ENCODE peak calls at places on chromosomes 13 and 19, in seven cellular contexts. One of them, this sample, is unnamed. For H3K9me3, the result is how much of the 10 kb centered on the place peaks cover.

GRCh38 chr13:98187155-98187726 is 10.2 kb upstream of the RNF113B start:
- DNase-seq in fibroblast of lung: no peak
- DNase-seq in neural progenitor cell: no peak
- DNase-seq in stomach: no peak
- DNase-seq in keratinocyte: no peak
- DNase-seq in PC-3: no peak
- DNase-seq in colonic mucosa: no peak
- DNase-seq in this sample: no peak

GRCh38 chr13:25727776-25728175 is 324.0 kb downstream of the SHISA2 start:
- DNase-seq in keratinocyte: no peak
- DNase-seq in stomach: no peak
- DNase-seq in neural progenitor cell: no peak
- DNase-seq in fibroblast of lung: no peak
- DNase-seq in PC-3: no peak
- DNase-seq in colonic mucosa: no peak
- DNase-seq in this sample: no peak

GRCh38 chr13:110559429-110559943 is 2.0 kb downstream of the RAB20 start:
- DNase-seq in keratinocyte: no peak
- DNase-seq in neural progenitor cell: no peak
- DNase-seq in colonic mucosa: peak
- DNase-seq in PC-3: peak
- DNase-seq in fibroblast of lung: no peak
- DNase-seq in stomach: peak
- DNase-seq in this sample: no peak

GRCh38 chr19:50025794-50026549 is at the start of gene ZNF473:
- DNase-seq in neural progenitor cell: peak
- DNase-seq in colonic mucosa: peak
- DNase-seq in fibroblast of lung: peak
- DNase-seq in stomach: peak
- DNase-seq in keratinocyte: peak
- DNase-seq in PC-3: peak
- DNase-seq in this sample: peak

GRCh38 chr19:456547-457110 is 4.2 kb downstream of the SHC2 start:
- DNase-seq in keratinocyte: no peak
- DNase-seq in fibroblast of lung: no peak
- DNase-seq in stomach: no peak
- DNase-seq in colonic mucosa: peak
- DNase-seq in PC-3: no peak
- DNase-seq in neural progenitor cell: no peak
- DNase-seq in this sample: no peak

GRCh38 chr13:101869553-101869952 is 417.1 kb downstream of the ITGBL1 start:
- DNase-seq in PC-3: no peak
- DNase-seq in keratinocyte: no peak
- DNase-seq in neural progenitor cell: no peak
- DNase-seq in stomach: no peak
- DNase-seq in colonic mucosa: no peak
- DNase-seq in fibroblast of lung: peak
- DNase-seq in this sample: no peak

GRCh38 chr19:18173572-18174294 is at the start of gene IFI30:
- DNase-seq in keratinocyte: no peak
- DNase-seq in stomach: peak
- DNase-seq in PC-3: peak
- DNase-seq in fibroblast of lung: no peak
- DNase-seq in colonic mucosa: peak
- DNase-seq in neural progenitor cell: peak
- DNase-seq in this sample: no peak

GRCh38 chr13:35475131-35475959 is 1.1 kb downstream of the MAB21L1 start:
- DNase-seq in fibroblast of lung: peak
- DNase-seq in stomach: peak
- DNase-seq in PC-3: no peak
- DNase-seq in colonic mucosa: peak
- DNase-seq in neural progenitor cell: peak
- DNase-seq in keratinocyte: no peak
- DNase-seq in this sample: peak

GRCh38 chr13:78121459-78122348 is 203.1 kb upstream of the EDNRB start:
- DNase-seq in keratinocyte: no peak
- DNase-seq in PC-3: peak
- DNase-seq in colonic mucosa: peak
- DNase-seq in neural progenitor cell: peak
- DNase-seq in stomach: peak
- DNase-seq in fibroblast of lung: peak
- DNase-seq in this sample: peak

GRCh38 chr19:40542197-40542859 is 34.3 kb upstream of the SHKBP1 start:
- DNase-seq in fibroblast of lung: peak
- DNase-seq in keratinocyte: no peak
- DNase-seq in stomach: peak
- DNase-seq in PC-3: no peak
- DNase-seq in colonic mucosa: peak
- DNase-seq in neural progenitor cell: no peak
- DNase-seq in this sample: peak

GRCh38 chr13:44686478-44687071 is 110.4 kb upstream of the TSC22D1 start:
- DNase-seq in keratinocyte: no peak
- DNase-seq in stomach: no peak
- DNase-seq in fibroblast of lung: no peak
- DNase-seq in PC-3: no peak
- DNase-seq in colonic mucosa: no peak
- DNase-seq in neural progenitor cell: no peak
- DNase-seq in this sample: no peak

GRCh38 chr13:100209857-100210580 is 121.1 kb downstream of the PCCA start:
- DNase-seq in neural progenitor cell: no peak
- DNase-seq in stomach: no peak
- DNase-seq in colonic mucosa: no peak
- DNase-seq in keratinocyte: no peak
- DNase-seq in PC-3: peak
- DNase-seq in fibroblast of lung: peak
- DNase-seq in this sample: no peak

GRCh38 chr19:42424345-42424707 is 2.9 kb downstream of the LIPE start:
- DNase-seq in PC-3: no peak
- DNase-seq in fibroblast of lung: no peak
- DNase-seq in neural progenitor cell: no peak
- DNase-seq in stomach: no peak
- DNase-seq in colonic mucosa: no peak
- DNase-seq in keratinocyte: no peak
- DNase-seq in this sample: no peak

GRCh38 chr19:35291259-35291658 is 702 bp upstream of the MAG start:
- DNase-seq in stomach: no peak
- DNase-seq in colonic mucosa: no peak
- DNase-seq in keratinocyte: no peak
- DNase-seq in fibroblast of lung: no peak
- DNase-seq in neural progenitor cell: no peak
- DNase-seq in PC-3: no peak
- DNase-seq in this sample: no peak

GRCh38 chr13:48828962-48829405 is 146.7 kb upstream of the FNDC3A start:
- DNase-seq in neural progenitor cell: no peak
- DNase-seq in colonic mucosa: no peak
- DNase-seq in keratinocyte: no peak
- DNase-seq in PC-3: peak
- DNase-seq in stomach: no peak
- DNase-seq in fibroblast of lung: peak
- DNase-seq in this sample: no peak

GRCh38 chr13:79710376-79710775 is 229.4 kb downstream of the NDFIP2 start:
- DNase-seq in neural progenitor cell: no peak
- DNase-seq in colonic mucosa: no peak
- DNase-seq in stomach: no peak
- DNase-seq in PC-3: no peak
- DNase-seq in fibroblast of lung: peak
- DNase-seq in keratinocyte: no peak
- DNase-seq in this sample: no peak

GRCh38 chr13:75876371-75877050 is 240.4 kb downstream of the LMO7 start:
- DNase-seq in fibroblast of lung: peak
- DNase-seq in stomach: peak
- DNase-seq in keratinocyte: peak
- DNase-seq in colonic mucosa: peak
- DNase-seq in PC-3: peak
- DNase-seq in neural progenitor cell: peak
- DNase-seq in this sample: peak

GRCh38 chr19:40982594-40983101 is 8.4 kb upstream of the CYP2B6 start:
- DNase-seq in stomach: no peak
- DNase-seq in keratinocyte: no peak
- DNase-seq in fibroblast of lung: peak
- DNase-seq in PC-3: peak
- DNase-seq in colonic mucosa: no peak
- DNase-seq in neural progenitor cell: no peak
- DNase-seq in this sample: no peak

DNA sequence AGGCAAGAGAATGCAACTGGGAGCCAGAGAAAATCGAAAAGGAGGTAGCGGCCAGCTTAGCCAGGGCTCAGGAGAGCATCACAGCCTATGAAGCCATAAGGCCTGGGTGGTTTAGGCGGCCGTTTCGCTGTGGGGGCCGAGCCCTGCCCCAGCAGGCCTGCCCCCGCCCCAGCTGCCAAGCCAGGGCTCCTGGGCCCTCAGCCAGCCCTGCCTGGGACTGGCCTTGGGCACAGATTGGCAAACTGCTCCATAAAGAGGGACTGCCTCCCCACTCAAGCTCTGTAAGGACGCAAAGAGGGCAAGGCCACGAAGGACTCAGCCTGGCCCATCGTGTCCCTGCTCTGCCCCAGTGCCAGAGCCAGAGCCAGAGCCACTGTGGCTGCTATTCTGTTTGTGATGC is 10.2 kb downstream of the ZNF653 start:
- DNase-seq in PC-3: no peak
- DNase-seq in colonic mucosa: no peak
- DNase-seq in stomach: no peak
- DNase-seq in keratinocyte: no peak
- DNase-seq in neural progenitor cell: no peak
- DNase-seq in fibroblast of lung: no peak
- DNase-seq in this sample: no peak
- H3K9me3 ChIP-seq in PC-3: under half
- H3K9me3 ChIP-seq in colonic mucosa: under half
- H3K9me3 ChIP-seq in stomach: under half
- H3K9me3 ChIP-seq in keratinocyte: under half
- H3K9me3 ChIP-seq in neural progenitor cell: under half
- H3K9me3 ChIP-seq in fibroblast of lung: under half
- H3K9me3 ChIP-seq in this sample: under half

GRCh38 chr13:50377726-50378270 is 362.6 kb downstream of the KCNRG start:
- DNase-seq in keratinocyte: no peak
- DNase-seq in stomach: no peak
- DNase-seq in fibroblast of lung: no peak
- DNase-seq in colonic mucosa: no peak
- DNase-seq in neural progenitor cell: no peak
- DNase-seq in PC-3: no peak
- DNase-seq in this sample: no peak

GRCh38 chr13:50378513-50378970 is 363.3 kb downstream of the KCNRG start:
- DNase-seq in neural progenitor cell: no peak
- DNase-seq in colonic mucosa: no peak
- DNase-seq in stomach: no peak
- DNase-seq in fibroblast of lung: no peak
- DNase-seq in PC-3: no peak
- DNase-seq in keratinocyte: no peak
- DNase-seq in this sample: no peak

GRCh38 chr13:50375792-50376191 is 360.5 kb downstream of the KCNRG start:
- DNase-seq in stomach: no peak
- DNase-seq in neural progenitor cell: no peak
- DNase-seq in colonic mucosa: no peak
- DNase-seq in keratinocyte: no peak
- DNase-seq in fibroblast of lung: peak
- DNase-seq in PC-3: peak
- DNase-seq in this sample: no peak

GRCh38 chr13:50374517-50374916 is 359.3 kb downstream of the KCNRG start:
- DNase-seq in fibroblast of lung: no peak
- DNase-seq in stomach: no peak
- DNase-seq in keratinocyte: no peak
- DNase-seq in colonic mucosa: no peak
- DNase-seq in neural progenitor cell: no peak
- DNase-seq in PC-3: no peak
- DNase-seq in this sample: no peak

GRCh38 chr13:50376895-50377575 is 361.8 kb downstream of the KCNRG start:
- DNase-seq in keratinocyte: no peak
- DNase-seq in PC-3: peak
- DNase-seq in colonic mucosa: no peak
- DNase-seq in neural progenitor cell: peak
- DNase-seq in fibroblast of lung: no peak
- DNase-seq in stomach: no peak
- DNase-seq in this sample: peak
- H3K27ac ChIP-seq in keratinocyte: no peak
- H3K27ac ChIP-seq in PC-3: no peak
- H3K27ac ChIP-seq in colonic mucosa: no peak
- H3K27ac ChIP-seq in neural progenitor cell: no peak
- H3K27ac ChIP-seq in fibroblast of lung: no peak
- H3K27ac ChIP-seq in stomach: no peak
- H3K27ac ChIP-seq in this sample: no peak

GRCh38 chr19:30167976-30168635 is 204.1 kb upstream of the ZNF536 start:
- DNase-seq in fibroblast of lung: no peak
- DNase-seq in PC-3: no peak
- DNase-seq in colonic mucosa: no peak
- DNase-seq in neural progenitor cell: no peak
- DNase-seq in keratinocyte: no peak
- DNase-seq in stomach: no peak
- DNase-seq in this sample: no peak

GRCh38 chr19:30162718-30163117 is 209.5 kb upstream of the ZNF536 start:
- DNase-seq in PC-3: no peak
- DNase-seq in stomach: no peak
- DNase-seq in fibroblast of lung: no peak
- DNase-seq in colonic mucosa: no peak
- DNase-seq in neural progenitor cell: no peak
- DNase-seq in keratinocyte: no peak
- DNase-seq in this sample: no peak

GRCh38 chr19:30167206-30167903 is 204.8 kb upstream of the ZNF536 start:
- DNase-seq in fibroblast of lung: no peak
- DNase-seq in keratinocyte: no peak
- DNase-seq in stomach: no peak
- DNase-seq in PC-3: no peak
- DNase-seq in colonic mucosa: no peak
- DNase-seq in neural progenitor cell: no peak
- DNase-seq in this sample: no peak

GRCh38 chr19:30163663-30164062 is 208.5 kb upstream of the ZNF536 start:
- DNase-seq in colonic mucosa: no peak
- DNase-seq in fibroblast of lung: no peak
- DNase-seq in stomach: no peak
- DNase-seq in neural progenitor cell: no peak
- DNase-seq in PC-3: no peak
- DNase-seq in keratinocyte: no peak
- DNase-seq in this sample: no peak

DNA sequence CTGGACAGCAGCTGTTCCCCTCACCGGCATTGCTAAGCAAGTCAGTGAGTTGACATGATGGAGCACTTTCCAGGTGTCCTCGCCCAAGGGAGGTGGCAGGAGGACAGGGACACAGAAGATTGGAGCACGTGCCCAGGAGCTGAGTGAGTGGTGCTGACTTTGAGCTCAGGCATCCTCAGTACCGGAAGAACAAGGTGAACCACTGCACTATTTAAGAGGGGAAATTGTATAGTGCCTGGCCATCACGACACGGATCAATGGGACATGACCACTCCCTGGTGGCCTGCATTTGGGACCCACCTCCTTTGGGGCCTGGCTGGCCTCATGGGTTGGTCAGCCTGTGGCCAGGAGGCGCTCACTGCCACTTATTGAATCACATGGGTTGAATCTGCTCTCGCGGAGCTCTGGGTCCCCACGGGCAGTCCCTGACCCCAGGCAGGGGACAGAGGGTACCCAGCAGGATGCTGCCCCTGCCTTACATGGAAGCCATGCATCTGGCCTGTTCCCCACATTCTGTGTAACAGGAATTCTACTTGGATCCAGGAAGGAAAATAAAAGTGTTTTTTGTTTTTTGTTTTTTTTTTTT is 206.9 kb upstream of the ZNF536 start:
- DNase-seq in stomach: no peak
- DNase-seq in neural progenitor cell: no peak
- DNase-seq in keratinocyte: no peak
- DNase-seq in colonic mucosa: no peak
- DNase-seq in fibroblast of lung: no peak
- DNase-seq in PC-3: no peak
- DNase-seq in this sample: no peak
- H3K9me3 ChIP-seq in stomach: under half
- H3K9me3 ChIP-seq in neural progenitor cell: under half
- H3K9me3 ChIP-seq in keratinocyte: under half
- H3K9me3 ChIP-seq in colonic mucosa: under half
- H3K9me3 ChIP-seq in fibroblast of lung: under half
- H3K9me3 ChIP-seq in PC-3: under half
- H3K9me3 ChIP-seq in this sample: under half

GRCh38 chr13:83980322-83980721 is 98.0 kb upstream of the SLITRK1 start:
- DNase-seq in stomach: no peak
- DNase-seq in keratinocyte: no peak
- DNase-seq in PC-3: no peak
- DNase-seq in colonic mucosa: no peak
- DNase-seq in neural progenitor cell: no peak
- DNase-seq in fibroblast of lung: no peak
- DNase-seq in this sample: no peak
- H3K27ac ChIP-seq in stomach: no peak
- H3K27ac ChIP-seq in keratinocyte: no peak
- H3K27ac ChIP-seq in PC-3: no peak
- H3K27ac ChIP-seq in colonic mucosa: no peak
- H3K27ac ChIP-seq in neural progenitor cell: no peak
- H3K27ac ChIP-seq in fibroblast of lung: no peak
- H3K27ac ChIP-seq in this sample: no peak